ENCODE peak calls at places on chromosome 6, in six cellular contexts. J is ELR, Y is epithelial cell of proximal tubule, Q is Right ventricle myocardium superior, E is COR-L47, S is WTC11. T is an unnamed sample.

GRCh38 chr6:68642977-68643376 is 7.9 kb downstream of the ADGRB3 start:
- DNase-seq in J (no peak), Y (no peak), Q (no peak), E (no peak), S (no peak), T (no peak)

GRCh38 chr6:24974182-24975171 is 38.7 kb upstream of the RIPOR2 start:
- DNase-seq in J (no peak), Y (no peak), Q (no peak), E (no peak), S (no peak), T (no peak)

GRCh38 chr6:116451916-116452315 is 9.3 kb upstream of the CALHM6 start:
- DNase-seq in J (no peak), Y (no peak), Q (no peak), E (no peak), S (no peak), T (no peak)

GRCh38 chr6:34455831-34456230 is 10.0 kb upstream of the PACSIN1 start:
- DNase-seq in J (no peak), Y (no peak), Q (no peak), E (no peak), S (no peak), T (no peak)

GRCh38 chr6:37399795-37400490 is 33.1 kb upstream of the CMTR1 start:
- DNase-seq in J (no peak), Y (no peak), Q (no peak), E (no peak), S (no peak), T (no peak)

GRCh38 chr6:43120938-43121913 is 45.1 kb downstream of the PTK7 start:
- DNase-seq in J (peak; percentile 98), Y (peak; percentile 90), Q (peak; percentile 80), E (no peak), S (no peak), T (peak; percentile 89)

GRCh38 chr6:31734703-31735500 is 1.4 kb downstream of the CLIC1 start:
- DNase-seq in J (peak; percentile 91), Y (no peak), Q (peak; percentile 63), E (no peak), S (no peak), T (peak; percentile 75)

GRCh38 chr6:2542858-2543218 is 207.9 kb downstream of the MYLK4 start:
- DNase-seq in J (peak; percentile 51), Y (peak; percentile 49), Q (no peak), E (no peak), S (no peak), T (no peak)

GRCh38 chr6:140867336-140867735 is 1265.4 kb upstream of the GJE1 start:
- DNase-seq in J (no peak), Y (no peak), Q (no peak), E (no peak), S (no peak), T (no peak)

GRCh38 chr6:11618533-11618932 is 81.0 kb downstream of the TMEM170B start:
- DNase-seq in J (peak; percentile 68), Y (no peak), Q (no peak), E (no peak), S (no peak), T (no peak)

GRCh38 chr6:158115508-158115907 is 52.6 kb downstream of the SERAC1 start:
- DNase-seq in J (no peak), Y (no peak), Q (no peak), E (no peak), S (no peak), T (no peak)

GRCh38 chr6:30981942-30982772 is 1.4 kb upstream of the MUC21 start:
- DNase-seq in J (peak; percentile 43), Y (no peak), Q (no peak), E (no peak), S (peak; percentile 67), T (peak; percentile 85)

GRCh38 chr6:85394853-85395538 is 54.9 kb upstream of the NT5E start:
- DNase-seq in J (no peak), Y (no peak), Q (no peak), E (no peak), S (no peak), T (no peak)

GRCh38 chr6:5726976-5727718 is 279.6 kb downstream of the NRN1 start:
- DNase-seq in J (no peak), Y (no peak), Q (no peak), E (no peak), S (no peak), T (no peak)

GRCh38 chr6:30735668-30736314 is 6.7 kb downstream of the FLOT1 start:
- DNase-seq in J (no peak), Y (no peak), Q (no peak), E (no peak), S (no peak), T (no peak)

GRCh38 chr6:141261016-141261671 is 871.6 kb upstream of the GJE1 start:
- DNase-seq in J (no peak), Y (no peak), Q (peak; percentile 62), E (no peak), S (no peak), T (no peak)

GRCh38 chr6:52416629-52417151 is 3.5 kb upstream of the EFHC1 start:
- DNase-seq in J (peak; percentile 75), Y (no peak), Q (no peak), E (peak; percentile 33), S (no peak), T (peak; percentile 86)

GRCh38 chr6:55016261-55016660 is 158.1 kb upstream of the HCRTR2 start:
- DNase-seq in J (no peak), Y (no peak), Q (no peak), E (no peak), S (no peak), T (no peak)

T was measured in ELF-1.